ENCODE peak calls at places on chromosome 12, in ten cellular contexts. One of them, this sample, is unnamed.

GRCh38 chr12:90645181-90645580 is 309.8 kb downstream of the CCER1 start:
- DNase-seq in head of caudate nucleus: no peak
- DNase-seq in activated CD4-positive, alpha-beta T cell treated with anti-CD3 and anti-CD28 coated beads for 36 hours: no peak
- DNase-seq in body of pancreas: no peak
- DNase-seq in AG20443: no peak
- DNase-seq in RPMI8226: no peak
- DNase-seq in RWPE1: no peak
- DNase-seq in GM03348: no peak
- DNase-seq in OCI-LY7: no peak
- DNase-seq in AML-193: no peak
- DNase-seq in this sample: no peak

GRCh38 chr12:11763760-11764520 is 114.5 kb downstream of the ETV6 start:
- DNase-seq in GM03348: peak; percentile 87
- DNase-seq in head of caudate nucleus: no peak
- DNase-seq in body of pancreas: no peak
- DNase-seq in AG20443: peak; percentile 74
- DNase-seq in activated CD4-positive, alpha-beta T cell treated with anti-CD3 and anti-CD28 coated beads for 36 hours: no peak
- DNase-seq in RWPE1: no peak
- DNase-seq in RPMI8226: no peak
- DNase-seq in AML-193: no peak
- DNase-seq in OCI-LY7: no peak
- DNase-seq in this sample: no peak

GRCh38 chr12:24045816-24046257 is 96.4 kb upstream of the SOX5 start:
- DNase-seq in OCI-LY7: no peak
- DNase-seq in activated CD4-positive, alpha-beta T cell treated with anti-CD3 and anti-CD28 coated beads for 36 hours: no peak
- DNase-seq in GM03348: no peak
- DNase-seq in AML-193: no peak
- DNase-seq in head of caudate nucleus: no peak
- DNase-seq in RWPE1: no peak
- DNase-seq in RPMI8226: no peak
- DNase-seq in AG20443: no peak
- DNase-seq in body of pancreas: no peak
- DNase-seq in this sample: no peak

GRCh38 chr12:5173511-5174011 is 129.9 kb downstream of the KCNA5 start:
- DNase-seq in activated CD4-positive, alpha-beta T cell treated with anti-CD3 and anti-CD28 coated beads for 36 hours: no peak
- DNase-seq in RWPE1: no peak
- DNase-seq in OCI-LY7: no peak
- DNase-seq in head of caudate nucleus: no peak
- DNase-seq in AG20443: peak; percentile 33
- DNase-seq in body of pancreas: no peak
- DNase-seq in GM03348: no peak
- DNase-seq in AML-193: no peak
- DNase-seq in RPMI8226: peak; percentile 13
- DNase-seq in this sample: no peak

GRCh38 chr12:72272731-72273498 is 745 bp downstream of the TRHDE start:
- DNase-seq in OCI-LY7: no peak
- DNase-seq in body of pancreas: peak; percentile 51
- DNase-seq in activated CD4-positive, alpha-beta T cell treated with anti-CD3 and anti-CD28 coated beads for 36 hours: no peak
- DNase-seq in head of caudate nucleus: peak; percentile 13
- DNase-seq in RWPE1: no peak
- DNase-seq in RPMI8226: no peak
- DNase-seq in AG20443: peak; percentile 45
- DNase-seq in AML-193: no peak
- DNase-seq in GM03348: peak; percentile 5
- DNase-seq in this sample: no peak

GRCh38 chr12:92614502-92614901 is 88.3 kb upstream of the PLEKHG7 start:
- DNase-seq in AG20443: peak; percentile 21
- DNase-seq in GM03348: no peak
- DNase-seq in RPMI8226: no peak
- DNase-seq in head of caudate nucleus: no peak
- DNase-seq in body of pancreas: no peak
- DNase-seq in RWPE1: no peak
- DNase-seq in OCI-LY7: no peak
- DNase-seq in activated CD4-positive, alpha-beta T cell treated with anti-CD3 and anti-CD28 coated beads for 36 hours: no peak
- DNase-seq in AML-193: no peak
- DNase-seq in this sample: no peak

GRCh38 chr12:1544991-1545700 is 49.2 kb downstream of the FBXL14 start:
- DNase-seq in RWPE1: no peak
- DNase-seq in head of caudate nucleus: no peak
- DNase-seq in AML-193: peak; percentile 29
- DNase-seq in activated CD4-positive, alpha-beta T cell treated with anti-CD3 and anti-CD28 coated beads for 36 hours: no peak
- DNase-seq in RPMI8226: peak; percentile 25
- DNase-seq in AG20443: no peak
- DNase-seq in body of pancreas: no peak
- DNase-seq in OCI-LY7: peak; percentile 30
- DNase-seq in GM03348: peak; percentile 51
- DNase-seq in this sample: no peak

GRCh38 chr12:868722-869121 is 80.8 kb downstream of the RAD52 start:
- DNase-seq in activated CD4-positive, alpha-beta T cell treated with anti-CD3 and anti-CD28 coated beads for 36 hours: no peak
- DNase-seq in GM03348: no peak
- DNase-seq in RPMI8226: no peak
- DNase-seq in head of caudate nucleus: no peak
- DNase-seq in RWPE1: no peak
- DNase-seq in OCI-LY7: no peak
- DNase-seq in AML-193: no peak
- DNase-seq in AG20443: no peak
- DNase-seq in body of pancreas: no peak
- DNase-seq in this sample: no peak

GRCh38 chr12:49624919-49625577 is 1.7 kb downstream of the PRPF40B start:
- DNase-seq in RPMI8226: no peak
- DNase-seq in head of caudate nucleus: no peak
- DNase-seq in GM03348: no peak
- DNase-seq in body of pancreas: peak; percentile 26
- DNase-seq in AML-193: no peak
- DNase-seq in AG20443: no peak
- DNase-seq in OCI-LY7: no peak
- DNase-seq in RWPE1: peak; percentile 85
- DNase-seq in activated CD4-positive, alpha-beta T cell treated with anti-CD3 and anti-CD28 coated beads for 36 hours: no peak
- DNase-seq in this sample: no peak

GRCh38 chr12:11648514-11649412 is 711 bp upstream of the ETV6 start:
- DNase-seq in OCI-LY7: peak; percentile 85
- DNase-seq in activated CD4-positive, alpha-beta T cell treated with anti-CD3 and anti-CD28 coated beads for 36 hours: peak; percentile 73
- DNase-seq in body of pancreas: peak; percentile 79
- DNase-seq in head of caudate nucleus: peak; percentile 47
- DNase-seq in AML-193: peak; percentile 89
- DNase-seq in RPMI8226: peak; percentile 79
- DNase-seq in RWPE1: peak; percentile 80
- DNase-seq in GM03348: peak; percentile 88
- DNase-seq in AG20443: peak; percentile 87
- DNase-seq in this sample: peak; percentile 69

GRCh38 chr12:132269266-132269968 is 60.0 kb downstream of the GALNT9 start:
- DNase-seq in RWPE1: no peak
- DNase-seq in AG20443: no peak
- DNase-seq in activated CD4-positive, alpha-beta T cell treated with anti-CD3 and anti-CD28 coated beads for 36 hours: no peak
- DNase-seq in RPMI8226: no peak
- DNase-seq in AML-193: no peak
- DNase-seq in body of pancreas: no peak
- DNase-seq in GM03348: no peak
- DNase-seq in head of caudate nucleus: no peak
- DNase-seq in OCI-LY7: no peak
- DNase-seq in this sample: no peak

GRCh38 chr12:123931686-123932321 is 40.8 kb downstream of the CCDC92 start:
- DNase-seq in RWPE1: no peak
- DNase-seq in body of pancreas: no peak
- DNase-seq in head of caudate nucleus: no peak
- DNase-seq in AG20443: no peak
- DNase-seq in activated CD4-positive, alpha-beta T cell treated with anti-CD3 and anti-CD28 coated beads for 36 hours: peak; percentile 62
- DNase-seq in RPMI8226: no peak
- DNase-seq in OCI-LY7: no peak
- DNase-seq in AML-193: no peak
- DNase-seq in GM03348: no peak
- DNase-seq in this sample: no peak

GRCh38 chr12:113246478-113247122 is 25.3 kb downstream of the TPCN1 start:
- DNase-seq in head of caudate nucleus: no peak
- DNase-seq in RPMI8226: no peak
- DNase-seq in body of pancreas: peak; percentile 58
- DNase-seq in RWPE1: no peak
- DNase-seq in GM03348: no peak
- DNase-seq in activated CD4-positive, alpha-beta T cell treated with anti-CD3 and anti-CD28 coated beads for 36 hours: no peak
- DNase-seq in OCI-LY7: no peak
- DNase-seq in AG20443: no peak
- DNase-seq in AML-193: no peak
- DNase-seq in this sample: peak; percentile 45

GRCh38 chr12:19439059-19440018 is at the start of gene AEBP2:
- DNase-seq in AG20443: peak; percentile 99
- DNase-seq in RWPE1: peak; percentile 82
- DNase-seq in head of caudate nucleus: peak; percentile 92
- DNase-seq in GM03348: peak; percentile 98
- DNase-seq in activated CD4-positive, alpha-beta T cell treated with anti-CD3 and anti-CD28 coated beads for 36 hours: peak; percentile 93
- DNase-seq in OCI-LY7: peak; percentile 91
- DNase-seq in AML-193: peak; percentile 83
- DNase-seq in body of pancreas: peak; percentile 90
- DNase-seq in RPMI8226: peak; percentile 95
- DNase-seq in this sample: peak; percentile 90

GRCh38 chr12:128140551-128140950 is 126.4 kb upstream of the TMEM132C start:
- DNase-seq in GM03348: no peak
- DNase-seq in OCI-LY7: no peak
- DNase-seq in AML-193: no peak
- DNase-seq in RWPE1: no peak
- DNase-seq in body of pancreas: peak; percentile 7
- DNase-seq in activated CD4-positive, alpha-beta T cell treated with anti-CD3 and anti-CD28 coated beads for 36 hours: no peak
- DNase-seq in head of caudate nucleus: no peak
- DNase-seq in AG20443: no peak
- DNase-seq in RPMI8226: no peak
- DNase-seq in this sample: no peak

GRCh38 chr12:28443337-28443736 is 253.1 kb downstream of the CCDC91 start:
- DNase-seq in head of caudate nucleus: no peak
- DNase-seq in GM03348: no peak
- DNase-seq in AML-193: no peak
- DNase-seq in OCI-LY7: no peak
- DNase-seq in body of pancreas: no peak
- DNase-seq in RWPE1: no peak
- DNase-seq in AG20443: no peak
- DNase-seq in RPMI8226: no peak
- DNase-seq in activated CD4-positive, alpha-beta T cell treated with anti-CD3 and anti-CD28 coated beads for 36 hours: no peak
- DNase-seq in this sample: no peak

GRCh38 chr12:52436828-52437474 is 2.8 kb upstream of the KRT75 start:
- DNase-seq in RPMI8226: no peak
- DNase-seq in AML-193: no peak
- DNase-seq in activated CD4-positive, alpha-beta T cell treated with anti-CD3 and anti-CD28 coated beads for 36 hours: no peak
- DNase-seq in AG20443: no peak
- DNase-seq in RWPE1: no peak
- DNase-seq in GM03348: no peak
- DNase-seq in body of pancreas: no peak
- DNase-seq in OCI-LY7: no peak
- DNase-seq in head of caudate nucleus: no peak
- DNase-seq in this sample: no peak

GRCh38 chr12:109579639-109580038 is 6.0 kb downstream of the MVK start:
- DNase-seq in AML-193: no peak
- DNase-seq in RWPE1: no peak
- DNase-seq in AG20443: no peak
- DNase-seq in RPMI8226: no peak
- DNase-seq in body of pancreas: no peak
- DNase-seq in activated CD4-positive, alpha-beta T cell treated with anti-CD3 and anti-CD28 coated beads for 36 hours: no peak
- DNase-seq in OCI-LY7: no peak
- DNase-seq in head of caudate nucleus: no peak
- DNase-seq in GM03348: no peak
- DNase-seq in this sample: no peak

GRCh38 chr12:50597200-50598195 is 92.7 kb downstream of the DIP2B start:
- DNase-seq in AG20443: peak; percentile 80
- DNase-seq in head of caudate nucleus: peak; percentile 27
- DNase-seq in OCI-LY7: peak; percentile 19
- DNase-seq in RPMI8226: no peak
- DNase-seq in body of pancreas: no peak
- DNase-seq in AML-193: no peak
- DNase-seq in activated CD4-positive, alpha-beta T cell treated with anti-CD3 and anti-CD28 coated beads for 36 hours: peak; percentile 78
- DNase-seq in RWPE1: peak; percentile 81
- DNase-seq in GM03348: peak; percentile 78
- DNase-seq in this sample: peak; percentile 39

GRCh38 chr12:132723015-132723763 is 12.5 kb downstream of the PGAM5 start:
- DNase-seq in AG20443: no peak
- DNase-seq in head of caudate nucleus: no peak
- DNase-seq in body of pancreas: no peak
- DNase-seq in OCI-LY7: no peak
- DNase-seq in AML-193: no peak
- DNase-seq in activated CD4-positive, alpha-beta T cell treated with anti-CD3 and anti-CD28 coated beads for 36 hours: no peak
- DNase-seq in RPMI8226: no peak
- DNase-seq in GM03348: no peak
- DNase-seq in RWPE1: no peak
- DNase-seq in this sample: no peak

GRCh38 chr12:107318804-107319535 is 225.6 kb upstream of the CRY1 start:
- DNase-seq in RWPE1: peak; percentile 38
- DNase-seq in RPMI8226: peak; percentile 19
- DNase-seq in AG20443: peak; percentile 44
- DNase-seq in GM03348: peak; percentile 32
- DNase-seq in body of pancreas: peak; percentile 37
- DNase-seq in activated CD4-positive, alpha-beta T cell treated with anti-CD3 and anti-CD28 coated beads for 36 hours: peak; percentile 52
- DNase-seq in AML-193: no peak
- DNase-seq in head of caudate nucleus: no peak
- DNase-seq in OCI-LY7: no peak
- DNase-seq in this sample: no peak

This sample was measured in stomach.